ENCODE peak calls at places on chromosome 21, in seven cellular contexts. E, O, Q, Y, U, B and V are unnamed samples. For H3K4me1, the result is how much of the 10 kb centered on the place peaks cover.

GRCh38 chr21:29654855-29655254 is 284.9 kb downstream of the GRIK1 start:
- DNase-seq in E (no peak), O (no peak), Q (no peak), Y (no peak), U (no peak), B (no peak), V (no peak)

GRCh38 chr21:33840771-33841170 is 74.8 kb downstream of the ATP5PO start:
- DNase-seq in E (no peak), O (no peak), Q (no peak), Y (no peak), U (no peak), B (no peak), V (no peak)

GRCh38 chr21:37762606-37763005 is 153.7 kb downstream of the KCNJ6 start:
- DNase-seq in E (no peak), O (no peak), Q (no peak), Y (no peak), U (no peak), B (no peak), V (peak)

GRCh38 chr21:46221664-46222435 is 6.7 kb downstream of the LSS start:
- DNase-seq in E (no peak), O (peak), Q (peak), Y (no peak), U (no peak), B (no peak), V (no peak)

GRCh38 chr21:17976139-17976538 is 157.0 kb upstream of the C21orf91 start:
- DNase-seq in E (no peak), O (no peak), Q (no peak), Y (no peak), U (no peak), B (no peak), V (no peak)

GRCh38 chr21:33402011-33402979 is 918 bp upstream of the IFNGR2 start:
- DNase-seq in E (peak), O (peak), Q (peak), Y (peak), U (peak), B (peak), V (peak)

GRCh38 chr21:32884062-32884461 is 112.5 kb upstream of the PAXBP1 start:
- DNase-seq in E (no peak), O (no peak), Q (no peak), Y (no peak), U (no peak), B (no peak), V (peak)

GRCh38 chr21:36584980-36585940 is 105.3 kb upstream of the CLDN14 start:
- DNase-seq in E (no peak), O (no peak), Q (no peak), Y (no peak), U (no peak), B (no peak), V (no peak)

GRCh38 chr21:37780991-37781983 is 135.0 kb downstream of the KCNJ6 start:
- DNase-seq in E (no peak), O (no peak), Q (no peak), Y (no peak), U (no peak), B (no peak), V (peak)

GRCh38 chr21:29084372-29084771 is 10.9 kb upstream of the CCT8 start:
- DNase-seq in E (no peak), O (no peak), Q (no peak), Y (no peak), U (no peak), B (no peak), V (no peak)

GRCh38 chr21:32705139-32705538 is 22.7 kb downstream of the SYNJ1 start:
- DNase-seq in E (no peak), O (no peak), Q (no peak), Y (no peak), U (no peak), B (peak), V (no peak)

GRCh38 chr21:15264084-15264483 is 199.3 kb upstream of the NRIP1 start:
- DNase-seq in E (no peak), O (no peak), Q (no peak), Y (no peak), U (no peak), B (no peak), V (no peak)

GRCh38 chr21:30408782-30409494 is 13.1 kb downstream of the KRTAP13-1 start:
- DNase-seq in E (no peak), O (no peak), Q (no peak), Y (peak), U (peak), B (peak), V (peak)

GRCh38 chr21:37208056-37208705 is 59.0 kb downstream of the VPS26C start:
- DNase-seq in E (peak), O (peak), Q (peak), Y (peak), U (peak), B (no peak), V (no peak)

GRCh38 chr21:39105341-39105765 is 77.9 kb downstream of the PSMG1 start:
- DNase-seq in E (peak), O (no peak), Q (no peak), Y (no peak), U (no peak), B (no peak), V (peak)

GRCh38 chr21:45894891-45895777 is 86.4 kb upstream of the COL6A1 start:
- DNase-seq in E (no peak), O (no peak), Q (no peak), Y (no peak), U (no peak), B (no peak), V (no peak)

GRCh38 chr21:16517380-16517779 is 787.6 kb downstream of the USP25 start:
- DNase-seq in E (no peak), O (no peak), Q (no peak), Y (no peak), U (no peak), B (peak), V (no peak)

GRCh38 chr21:33909756-33910155 is 5.8 kb downstream of the ATP5PO start:
- DNase-seq in E (no peak), O (no peak), Q (no peak), Y (peak), U (no peak), B (no peak), V (no peak)

GRCh38 chr21:33286600-33287456 is 20.7 kb downstream of the IL10RB start:
- DNase-seq in E (no peak), O (peak), Q (peak), Y (no peak), U (no peak), B (peak), V (no peak)

GRCh38 chr21:16075594-16076282 is 346.0 kb downstream of the USP25 start:
- DNase-seq in E (no peak), O (no peak), Q (no peak), Y (no peak), U (no peak), B (no peak), V (no peak)

GRCh38 chr21:45596704-45597318 is 46.7 kb upstream of the PCBP3 start:
- DNase-seq in E (peak), O (peak), Q (no peak), Y (peak), U (peak), B (no peak), V (peak)

GRCh38 chr21:29218749-29219148 is 80.0 kb upstream of the BACH1 start:
- DNase-seq in E (no peak), O (no peak), Q (no peak), Y (no peak), U (no peak), B (no peak), V (no peak)

GRCh38 chr21:29523646-29524045 is 224.9 kb downstream of the BACH1 start:
- DNase-seq in E (no peak), O (no peak), Q (no peak), Y (no peak), U (no peak), B (no peak), V (no peak)

GRCh38 chr21:28922368-28922767 is 70.3 kb downstream of the LTN1 start:
- DNase-seq in E (no peak), O (no peak), Q (no peak), Y (no peak), U (no peak), B (no peak), V (peak)

GRCh38 chr21:17045214-17045835 is 467.5 kb upstream of the CXADR start:
- DNase-seq in E (no peak), O (no peak), Q (no peak), Y (peak), U (no peak), B (peak), V (no peak)

DNA sequence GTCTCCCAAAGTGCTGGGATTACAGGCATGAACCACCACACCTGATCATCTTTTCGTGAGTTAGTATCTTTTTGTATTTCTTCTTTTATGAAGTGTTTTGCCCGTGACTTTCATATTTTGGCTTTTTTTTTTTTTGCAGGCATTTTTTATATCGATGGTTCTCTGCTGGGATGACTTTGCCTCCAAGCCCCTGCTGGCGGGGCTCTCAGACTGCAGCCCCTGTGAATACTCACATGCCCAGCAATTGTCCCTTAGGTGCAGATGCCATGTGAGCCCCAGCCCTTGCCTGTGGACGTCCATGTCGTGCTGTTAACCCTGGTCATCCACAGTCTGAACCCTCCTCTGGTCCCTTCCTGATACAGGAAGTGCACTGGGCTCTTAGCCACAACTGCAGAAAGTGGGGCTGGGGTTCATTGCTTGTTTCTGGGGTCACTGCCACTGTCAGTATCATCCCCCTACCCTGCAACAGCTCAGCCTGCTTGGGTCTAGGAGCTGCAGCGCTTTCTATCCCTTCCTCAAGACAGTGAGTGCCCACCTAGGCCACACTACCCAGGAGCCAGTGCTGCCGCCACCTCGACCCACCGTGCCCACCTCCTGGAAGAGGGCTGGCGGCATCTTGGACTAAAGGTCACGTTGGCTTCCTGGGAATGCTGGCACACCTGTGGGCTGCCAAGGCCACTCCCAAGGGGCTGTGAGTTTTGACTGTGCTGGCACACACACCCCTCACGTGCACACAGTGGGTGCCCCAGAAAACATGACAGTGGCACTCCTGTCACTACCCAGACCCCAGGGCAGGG is 21.9 kb downstream of the CRYAA start:
- DNase-seq in E (peak), O (no peak), Q (no peak), Y (no peak), U (peak), B (no peak), V (peak)
- H3K4me1 ChIP-seq in E (under half), O (under half), Q (under half), Y (under half), U (under half), B (under half), V (under half)

GRCh38 chr21:35256468-35256988 is 207.4 kb upstream of the RUNX1 start:
- DNase-seq in E (peak), O (peak), Q (peak), Y (peak), U (peak), B (peak), V (peak)
- TF ChIP-seq CTCF in E (no peak), O (no peak), Q (no peak), Y (no peak), U (no peak), B (no peak), V (no peak)

DNA sequence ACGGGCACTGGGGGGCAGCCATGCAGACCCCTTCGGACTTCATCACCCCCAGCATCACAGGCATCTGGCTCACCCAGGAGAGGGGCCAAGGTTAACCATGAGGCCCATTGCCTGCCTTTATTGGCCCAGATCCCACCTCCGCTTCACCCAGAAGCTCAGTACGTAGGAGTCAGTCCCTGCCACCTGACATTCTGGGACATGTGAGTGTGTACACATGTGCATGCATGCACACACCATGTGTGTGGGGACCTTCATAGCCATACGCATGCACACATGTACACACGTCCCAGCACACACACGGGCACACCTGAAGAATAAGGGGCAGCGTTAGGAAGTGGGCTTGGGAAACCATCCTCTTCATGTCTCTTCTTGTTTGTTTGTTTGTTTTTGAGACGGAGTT is 24.1 kb upstream of the TRAPPC10 start:
- DNase-seq in E (no peak), O (no peak), Q (no peak), Y (no peak), U (no peak), B (no peak), V (no peak)
- H3K4me1 ChIP-seq in E (under half), O (under half), Q (under half), Y (under half), U (under half), B (under half), V (under half)

DNA sequence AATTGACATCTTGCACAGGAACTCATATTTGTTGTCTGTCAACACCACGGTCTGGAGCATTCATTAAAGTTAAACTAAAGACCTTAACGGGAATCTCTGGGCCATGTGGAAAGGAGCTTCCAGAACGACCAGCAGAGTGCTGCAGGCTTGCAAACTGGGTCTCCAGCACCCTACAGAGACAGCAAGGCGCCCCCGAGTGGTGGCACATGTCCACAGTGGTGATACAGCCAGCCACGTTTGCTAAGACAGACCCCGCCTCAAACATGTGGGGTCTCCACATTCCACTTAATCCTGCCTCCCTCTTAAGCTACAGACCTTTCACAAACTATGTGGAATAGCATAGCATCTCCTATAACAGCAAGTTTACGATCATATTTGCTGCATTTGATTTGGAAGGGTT is 96.5 kb upstream of the BACE2 start:
- DNase-seq in E (no peak), O (no peak), Q (no peak), Y (peak), U (no peak), B (no peak), V (peak)
- TF ChIP-seq CTCF in E (no peak), O (no peak), Q (no peak), Y (no peak), U (no peak), B (no peak), V (peak)

GRCh38 chr21:35026153-35026499 is 23.0 kb downstream of the RUNX1 start:
- DNase-seq in E (no peak), O (no peak), Q (no peak), Y (no peak), U (no peak), B (peak), V (peak)

GRCh38 chr21:35025206-35026152 is 23.6 kb downstream of the RUNX1 start:
- DNase-seq in E (no peak), O (no peak), Q (no peak), Y (no peak), U (no peak), B (no peak), V (peak)

GRCh38 chr21:35023396-35024070 is 25.6 kb downstream of the RUNX1 start:
- DNase-seq in E (no peak), O (no peak), Q (no peak), Y (no peak), U (no peak), B (no peak), V (peak)

GRCh38 chr21:35024071-35024420 is 25.1 kb downstream of the RUNX1 start:
- DNase-seq in E (no peak), O (no peak), Q (no peak), Y (no peak), U (no peak), B (no peak), V (peak)

DNA sequence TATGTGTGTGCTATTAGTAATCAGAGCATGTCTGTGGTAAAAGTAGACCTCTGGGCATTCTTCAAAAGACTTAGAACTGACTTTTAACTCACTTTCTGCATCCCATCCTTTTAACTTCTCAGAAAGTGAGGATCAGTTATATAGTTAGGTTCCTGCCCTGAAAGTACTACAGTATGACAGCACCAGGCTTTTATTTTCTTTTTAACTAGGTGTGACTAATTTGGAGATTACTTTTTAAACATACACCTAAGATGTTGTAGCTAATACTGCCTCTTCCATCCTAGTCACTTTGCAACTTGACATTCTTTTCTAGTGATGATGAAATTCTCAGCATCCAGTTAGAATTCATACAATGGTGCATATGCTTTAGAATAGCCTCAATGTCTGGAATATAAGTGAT is 24.6 kb downstream of the RUNX1 start:
- DNase-seq in E (no peak), O (no peak), Q (no peak), Y (no peak), U (no peak), B (no peak), V (no peak)
- H3K4me1 ChIP-seq in E (under half), O (under half), Q (under half), Y (under half), U (under half), B (under half), V (under half)